ENCODE peak calls at places on chromosome 13, in six cellular contexts. One of them, this sample, is unnamed.

GRCh38 chr13:62294210-62294609 is 878.6 kb upstream of the PCDH20 start:
- DNase-seq in T-helper 9 cell: no peak
- DNase-seq in GM23338: no peak
- DNase-seq in activated CD4-positive, alpha-beta T cell treated with anti-CD3 and anti-CD28 coated beads, Interleukin-2, amount 10 ng/mL, durations not matched to agents 24 days and 14 days: no peak
- DNase-seq in cardiac muscle cell: no peak
- DNase-seq in GM06990: no peak
- DNase-seq in this sample: peak; percentile 6

GRCh38 chr13:79692846-79693245 is 211.9 kb downstream of the NDFIP2 start:
- DNase-seq in GM06990: no peak
- DNase-seq in T-helper 9 cell: no peak
- DNase-seq in GM23338: no peak
- DNase-seq in cardiac muscle cell: no peak
- DNase-seq in activated CD4-positive, alpha-beta T cell treated with anti-CD3 and anti-CD28 coated beads, Interleukin-2, amount 10 ng/mL, durations not matched to agents 24 days and 14 days: no peak
- DNase-seq in this sample: no peak

GRCh38 chr13:42174344-42175162 is 97.4 kb upstream of the AKAP11 start:
- DNase-seq in T-helper 9 cell: no peak
- DNase-seq in cardiac muscle cell: peak; percentile 24
- DNase-seq in GM23338: peak; percentile 19
- DNase-seq in activated CD4-positive, alpha-beta T cell treated with anti-CD3 and anti-CD28 coated beads, Interleukin-2, amount 10 ng/mL, durations not matched to agents 24 days and 14 days: no peak
- DNase-seq in GM06990: no peak
- DNase-seq in this sample: no peak

GRCh38 chr13:89783221-89783755 is 1564.2 kb upstream of the MIR17HG start:
- DNase-seq in activated CD4-positive, alpha-beta T cell treated with anti-CD3 and anti-CD28 coated beads, Interleukin-2, amount 10 ng/mL, durations not matched to agents 24 days and 14 days: no peak
- DNase-seq in GM23338: no peak
- DNase-seq in GM06990: no peak
- DNase-seq in T-helper 9 cell: no peak
- DNase-seq in cardiac muscle cell: no peak
- DNase-seq in this sample: no peak

GRCh38 chr13:62119739-62120700 is 704.4 kb upstream of the PCDH20 start:
- DNase-seq in GM23338: peak; percentile 43
- DNase-seq in T-helper 9 cell: no peak
- DNase-seq in cardiac muscle cell: peak; percentile 7
- DNase-seq in GM06990: peak; percentile 15
- DNase-seq in activated CD4-positive, alpha-beta T cell treated with anti-CD3 and anti-CD28 coated beads, Interleukin-2, amount 10 ng/mL, durations not matched to agents 24 days and 14 days: no peak
- DNase-seq in this sample: peak; percentile 29

GRCh38 chr13:110045202-110045601 is 258.8 kb upstream of the IRS2 start:
- DNase-seq in cardiac muscle cell: no peak
- DNase-seq in GM06990: no peak
- DNase-seq in activated CD4-positive, alpha-beta T cell treated with anti-CD3 and anti-CD28 coated beads, Interleukin-2, amount 10 ng/mL, durations not matched to agents 24 days and 14 days: no peak
- DNase-seq in T-helper 9 cell: no peak
- DNase-seq in GM23338: no peak
- DNase-seq in this sample: no peak

GRCh38 chr13:70249332-70250064 is 141.2 kb upstream of the KLHL1 start:
- DNase-seq in GM23338: peak; percentile 54
- DNase-seq in activated CD4-positive, alpha-beta T cell treated with anti-CD3 and anti-CD28 coated beads, Interleukin-2, amount 10 ng/mL, durations not matched to agents 24 days and 14 days: no peak
- DNase-seq in T-helper 9 cell: no peak
- DNase-seq in GM06990: no peak
- DNase-seq in cardiac muscle cell: peak; percentile 14
- DNase-seq in this sample: peak; percentile 97

GRCh38 chr13:33016414-33017409 is at the start of gene KL:
- DNase-seq in GM06990: peak; percentile 64
- DNase-seq in cardiac muscle cell: peak; percentile 16
- DNase-seq in activated CD4-positive, alpha-beta T cell treated with anti-CD3 and anti-CD28 coated beads, Interleukin-2, amount 10 ng/mL, durations not matched to agents 24 days and 14 days: peak; percentile 77
- DNase-seq in GM23338: peak; percentile 63
- DNase-seq in T-helper 9 cell: no peak
- DNase-seq in this sample: no peak

GRCh38 chr13:98171806-98172569 is 5.1 kb downstream of the RNF113B start:
- DNase-seq in cardiac muscle cell: peak; percentile 20
- DNase-seq in T-helper 9 cell: no peak
- DNase-seq in activated CD4-positive, alpha-beta T cell treated with anti-CD3 and anti-CD28 coated beads, Interleukin-2, amount 10 ng/mL, durations not matched to agents 24 days and 14 days: no peak
- DNase-seq in GM23338: no peak
- DNase-seq in GM06990: no peak
- DNase-seq in this sample: no peak

GRCh38 chr13:93709511-93710244 is 483.1 kb downstream of the GPC6 start:
- DNase-seq in GM23338: no peak
- DNase-seq in GM06990: no peak
- DNase-seq in cardiac muscle cell: no peak
- DNase-seq in T-helper 9 cell: no peak
- DNase-seq in activated CD4-positive, alpha-beta T cell treated with anti-CD3 and anti-CD28 coated beads, Interleukin-2, amount 10 ng/mL, durations not matched to agents 24 days and 14 days: no peak
- DNase-seq in this sample: no peak

GRCh38 chr13:30884543-30884942 is 21.5 kb upstream of the MEDAG start:
- DNase-seq in activated CD4-positive, alpha-beta T cell treated with anti-CD3 and anti-CD28 coated beads, Interleukin-2, amount 10 ng/mL, durations not matched to agents 24 days and 14 days: no peak
- DNase-seq in GM23338: peak; percentile 42
- DNase-seq in GM06990: no peak
- DNase-seq in T-helper 9 cell: no peak
- DNase-seq in cardiac muscle cell: no peak
- DNase-seq in this sample: no peak

GRCh38 chr13:106145070-106145469 is 390.4 kb downstream of the EFNB2 start:
- DNase-seq in activated CD4-positive, alpha-beta T cell treated with anti-CD3 and anti-CD28 coated beads, Interleukin-2, amount 10 ng/mL, durations not matched to agents 24 days and 14 days: no peak
- DNase-seq in T-helper 9 cell: no peak
- DNase-seq in GM06990: no peak
- DNase-seq in cardiac muscle cell: no peak
- DNase-seq in GM23338: no peak
- DNase-seq in this sample: no peak

GRCh38 chr13:33312150-33312908 is 26.8 kb upstream of the STARD13 start:
- DNase-seq in T-helper 9 cell: no peak
- DNase-seq in GM06990: no peak
- DNase-seq in cardiac muscle cell: peak; percentile 36
- DNase-seq in activated CD4-positive, alpha-beta T cell treated with anti-CD3 and anti-CD28 coated beads, Interleukin-2, amount 10 ng/mL, durations not matched to agents 24 days and 14 days: no peak
- DNase-seq in GM23338: peak; percentile 37
- DNase-seq in this sample: peak; percentile 65

GRCh38 chr13:27797228-27797624 is 4.9 kb downstream of the GSX1 start:
- DNase-seq in GM23338: peak; percentile 95
- DNase-seq in GM06990: no peak
- DNase-seq in cardiac muscle cell: peak; percentile 39
- DNase-seq in activated CD4-positive, alpha-beta T cell treated with anti-CD3 and anti-CD28 coated beads, Interleukin-2, amount 10 ng/mL, durations not matched to agents 24 days and 14 days: no peak
- DNase-seq in T-helper 9 cell: no peak
- DNase-seq in this sample: peak; percentile 46

GRCh38 chr13:106523566-106523965 is 11.9 kb downstream of the EFNB2 start:
- DNase-seq in T-helper 9 cell: no peak
- DNase-seq in GM06990: no peak
- DNase-seq in GM23338: no peak
- DNase-seq in activated CD4-positive, alpha-beta T cell treated with anti-CD3 and anti-CD28 coated beads, Interleukin-2, amount 10 ng/mL, durations not matched to agents 24 days and 14 days: no peak
- DNase-seq in cardiac muscle cell: peak; percentile 44
- DNase-seq in this sample: no peak

GRCh38 chr13:106464076-106464475 is 71.4 kb downstream of the EFNB2 start:
- DNase-seq in T-helper 9 cell: no peak
- DNase-seq in GM06990: no peak
- DNase-seq in activated CD4-positive, alpha-beta T cell treated with anti-CD3 and anti-CD28 coated beads, Interleukin-2, amount 10 ng/mL, durations not matched to agents 24 days and 14 days: no peak
- DNase-seq in GM23338: no peak
- DNase-seq in cardiac muscle cell: peak; percentile 59
- DNase-seq in this sample: peak; percentile 78

GRCh38 chr13:82571653-82572052 is 1310.6 kb downstream of the SLITRK1 start:
- DNase-seq in activated CD4-positive, alpha-beta T cell treated with anti-CD3 and anti-CD28 coated beads, Interleukin-2, amount 10 ng/mL, durations not matched to agents 24 days and 14 days: no peak
- DNase-seq in GM06990: no peak
- DNase-seq in GM23338: no peak
- DNase-seq in cardiac muscle cell: no peak
- DNase-seq in T-helper 9 cell: no peak
- DNase-seq in this sample: peak; percentile 17

GRCh38 chr13:81480634-81481033 is 1139.7 kb upstream of the SPRY2 start:
- DNase-seq in cardiac muscle cell: no peak
- DNase-seq in GM23338: no peak
- DNase-seq in activated CD4-positive, alpha-beta T cell treated with anti-CD3 and anti-CD28 coated beads, Interleukin-2, amount 10 ng/mL, durations not matched to agents 24 days and 14 days: no peak
- DNase-seq in GM06990: no peak
- DNase-seq in T-helper 9 cell: no peak
- DNase-seq in this sample: peak; percentile 3

GRCh38 chr13:42575938-42576337 is 2.0 kb downstream of the TNFSF11 start:
- DNase-seq in activated CD4-positive, alpha-beta T cell treated with anti-CD3 and anti-CD28 coated beads, Interleukin-2, amount 10 ng/mL, durations not matched to agents 24 days and 14 days: no peak
- DNase-seq in GM23338: no peak
- DNase-seq in GM06990: no peak
- DNase-seq in T-helper 9 cell: no peak
- DNase-seq in cardiac muscle cell: no peak
- DNase-seq in this sample: no peak

GRCh38 chr13:43484432-43485225 is 302.1 kb downstream of the ENOX1 start:
- DNase-seq in cardiac muscle cell: no peak
- DNase-seq in activated CD4-positive, alpha-beta T cell treated with anti-CD3 and anti-CD28 coated beads, Interleukin-2, amount 10 ng/mL, durations not matched to agents 24 days and 14 days: no peak
- DNase-seq in GM06990: peak; percentile 6
- DNase-seq in GM23338: no peak
- DNase-seq in T-helper 9 cell: no peak
- DNase-seq in this sample: peak; percentile 56

GRCh38 chr13:41289463-41289881 is 21.6 kb upstream of the NAA16 start:
- DNase-seq in T-helper 9 cell: no peak
- DNase-seq in cardiac muscle cell: no peak
- DNase-seq in GM06990: no peak
- DNase-seq in GM23338: no peak
- DNase-seq in activated CD4-positive, alpha-beta T cell treated with anti-CD3 and anti-CD28 coated beads, Interleukin-2, amount 10 ng/mL, durations not matched to agents 24 days and 14 days: no peak
- DNase-seq in this sample: no peak

This sample was measured in HT1080.